ENCODE peak calls at places on chromosomes 2 and 18, in seven cellular contexts. One of them, this sample, is unnamed.

GRCh38 chr2:229408356-229408755 is 137.3 kb upstream of the PID1 start:
- DNase-seq in iPS-NIHi11: no peak
- DNase-seq in tibial artery: peak
- DNase-seq in progenitor cell of endocrine pancreas: no peak
- DNase-seq in activated naive CD8-positive, alpha-beta T cell treated with anti-CD3 and anti-CD28 coated beads for 36 hours: no peak
- DNase-seq in RKO: peak
- DNase-seq in HFFc6: peak
- DNase-seq in this sample: peak

GRCh38 chr18:49608892-49609291 is 47.0 kb downstream of the LIPG start:
- DNase-seq in iPS-NIHi11: no peak
- DNase-seq in tibial artery: no peak
- DNase-seq in progenitor cell of endocrine pancreas: no peak
- DNase-seq in activated naive CD8-positive, alpha-beta T cell treated with anti-CD3 and anti-CD28 coated beads for 36 hours: no peak
- DNase-seq in RKO: no peak
- DNase-seq in HFFc6: no peak
- DNase-seq in this sample: peak

GRCh38 chr18:55432307-55433040 is 155.5 kb downstream of the TCF4 start:
- DNase-seq in iPS-NIHi11: no peak
- DNase-seq in tibial artery: no peak
- DNase-seq in progenitor cell of endocrine pancreas: no peak
- DNase-seq in activated naive CD8-positive, alpha-beta T cell treated with anti-CD3 and anti-CD28 coated beads for 36 hours: no peak
- DNase-seq in RKO: no peak
- DNase-seq in HFFc6: no peak
- DNase-seq in this sample: no peak

GRCh38 chr2:11945139-11946126 is 199.0 kb downstream of the LPIN1 start:
- DNase-seq in iPS-NIHi11: no peak
- DNase-seq in tibial artery: no peak
- DNase-seq in progenitor cell of endocrine pancreas: no peak
- DNase-seq in activated naive CD8-positive, alpha-beta T cell treated with anti-CD3 and anti-CD28 coated beads for 36 hours: no peak
- DNase-seq in RKO: no peak
- DNase-seq in HFFc6: no peak
- DNase-seq in this sample: no peak

GRCh38 chr2:54522624-54523281 is 66.6 kb downstream of the SPTBN1 start:
- DNase-seq in iPS-NIHi11: peak
- DNase-seq in tibial artery: no peak
- DNase-seq in progenitor cell of endocrine pancreas: peak
- DNase-seq in activated naive CD8-positive, alpha-beta T cell treated with anti-CD3 and anti-CD28 coated beads for 36 hours: peak
- DNase-seq in RKO: peak
- DNase-seq in HFFc6: peak
- DNase-seq in this sample: peak

GRCh38 chr2:176490061-176490861 is 221.0 kb downstream of the MTX2 start:
- DNase-seq in iPS-NIHi11: peak
- DNase-seq in tibial artery: no peak
- DNase-seq in progenitor cell of endocrine pancreas: peak
- DNase-seq in activated naive CD8-positive, alpha-beta T cell treated with anti-CD3 and anti-CD28 coated beads for 36 hours: no peak
- DNase-seq in RKO: no peak
- DNase-seq in HFFc6: peak
- DNase-seq in this sample: peak

GRCh38 chr18:58105908-58106673 is 62.1 kb downstream of the NEDD4L start:
- DNase-seq in iPS-NIHi11: no peak
- DNase-seq in tibial artery: no peak
- DNase-seq in progenitor cell of endocrine pancreas: no peak
- DNase-seq in activated naive CD8-positive, alpha-beta T cell treated with anti-CD3 and anti-CD28 coated beads for 36 hours: no peak
- DNase-seq in RKO: no peak
- DNase-seq in HFFc6: no peak
- DNase-seq in this sample: no peak

GRCh38 chr18:44602380-44602779 is 78.3 kb upstream of the SETBP1 start:
- DNase-seq in iPS-NIHi11: no peak
- DNase-seq in tibial artery: no peak
- DNase-seq in progenitor cell of endocrine pancreas: no peak
- DNase-seq in activated naive CD8-positive, alpha-beta T cell treated with anti-CD3 and anti-CD28 coated beads for 36 hours: no peak
- DNase-seq in RKO: no peak
- DNase-seq in HFFc6: peak
- DNase-seq in this sample: peak

GRCh38 chr2:225177098-225177497 is 134.8 kb upstream of the DOCK10 start:
- DNase-seq in iPS-NIHi11: no peak
- DNase-seq in tibial artery: no peak
- DNase-seq in progenitor cell of endocrine pancreas: no peak
- DNase-seq in activated naive CD8-positive, alpha-beta T cell treated with anti-CD3 and anti-CD28 coated beads for 36 hours: no peak
- DNase-seq in RKO: peak
- DNase-seq in HFFc6: peak
- DNase-seq in this sample: peak

GRCh38 chr2:59690849-59691248 is 862.6 kb downstream of the BCL11A start:
- DNase-seq in iPS-NIHi11: no peak
- DNase-seq in tibial artery: no peak
- DNase-seq in progenitor cell of endocrine pancreas: no peak
- DNase-seq in activated naive CD8-positive, alpha-beta T cell treated with anti-CD3 and anti-CD28 coated beads for 36 hours: no peak
- DNase-seq in RKO: no peak
- DNase-seq in HFFc6: no peak
- DNase-seq in this sample: no peak

GRCh38 chr2:122451040-122451439 is 695.6 kb downstream of the TSN start:
- DNase-seq in iPS-NIHi11: peak
- DNase-seq in tibial artery: no peak
- DNase-seq in progenitor cell of endocrine pancreas: no peak
- DNase-seq in activated naive CD8-positive, alpha-beta T cell treated with anti-CD3 and anti-CD28 coated beads for 36 hours: no peak
- DNase-seq in RKO: peak
- DNase-seq in HFFc6: peak
- DNase-seq in this sample: peak

GRCh38 chr18:75635096-75635495 is 207.6 kb upstream of the SMIM21 start:
- DNase-seq in iPS-NIHi11: no peak
- DNase-seq in tibial artery: no peak
- DNase-seq in progenitor cell of endocrine pancreas: no peak
- DNase-seq in activated naive CD8-positive, alpha-beta T cell treated with anti-CD3 and anti-CD28 coated beads for 36 hours: no peak
- DNase-seq in RKO: no peak
- DNase-seq in HFFc6: no peak
- DNase-seq in this sample: no peak

GRCh38 chr2:69156624-69157023 is 143.6 kb downstream of the ANTXR1 start:
- DNase-seq in iPS-NIHi11: no peak
- DNase-seq in tibial artery: no peak
- DNase-seq in progenitor cell of endocrine pancreas: no peak
- DNase-seq in activated naive CD8-positive, alpha-beta T cell treated with anti-CD3 and anti-CD28 coated beads for 36 hours: no peak
- DNase-seq in RKO: no peak
- DNase-seq in HFFc6: no peak
- DNase-seq in this sample: no peak

GRCh38 chr2:158486970-158487325 is 30.2 kb downstream of the PKP4 start:
- DNase-seq in iPS-NIHi11: no peak
- DNase-seq in tibial artery: no peak
- DNase-seq in progenitor cell of endocrine pancreas: no peak
- DNase-seq in activated naive CD8-positive, alpha-beta T cell treated with anti-CD3 and anti-CD28 coated beads for 36 hours: no peak
- DNase-seq in RKO: peak
- DNase-seq in HFFc6: peak
- DNase-seq in this sample: peak